ENCODE peak calls at places on chromosomes 2 and 18, in four cellular contexts. One of them, this sample, is unnamed. For H3K4me1, the result is how much of the 10 kb centered on the place peaks cover.

GRCh38 chr2:149543845-149544244 is 43.7 kb downstream of the MMADHC start:
- DNase-seq in psoas muscle: no peak
- DNase-seq in pancreas: no peak
- DNase-seq in right cardiac atrium: no peak
- DNase-seq in this sample: no peak

GRCh38 chr18:23502516-23503037 is 734 bp upstream of the RMC1 start:
- DNase-seq in psoas muscle: no peak
- DNase-seq in pancreas: no peak
- DNase-seq in right cardiac atrium: no peak
- DNase-seq in this sample: no peak

GRCh38 chr2:200347301-200347700 is 40.8 kb downstream of the SPATS2L start:
- DNase-seq in psoas muscle: no peak
- DNase-seq in pancreas: no peak
- DNase-seq in right cardiac atrium: no peak
- DNase-seq in this sample: no peak

GRCh38 chr18:13134551-13135401 is 83.8 kb upstream of the LDLRAD4 start:
- DNase-seq in psoas muscle: no peak
- DNase-seq in pancreas: no peak
- DNase-seq in right cardiac atrium: peak
- DNase-seq in this sample: no peak

GRCh38 chr2:20614201-20615045 is 36.5 kb downstream of the HS1BP3 start:
- DNase-seq in psoas muscle: peak
- DNase-seq in pancreas: peak
- DNase-seq in right cardiac atrium: peak
- DNase-seq in this sample: no peak

GRCh38 chr18:6414118-6414722 is 491 bp downstream of the L3MBTL4 start:
- DNase-seq in psoas muscle: peak
- DNase-seq in pancreas: peak
- DNase-seq in right cardiac atrium: peak
- DNase-seq in this sample: peak

GRCh38 chr2:168037772-168038171 is 209.6 kb downstream of the STK39 start:
- DNase-seq in psoas muscle: no peak
- DNase-seq in pancreas: no peak
- DNase-seq in right cardiac atrium: no peak
- DNase-seq in this sample: no peak

GRCh38 chr18:24103622-24104021 is 35.2 kb upstream of the CABYR start:
- DNase-seq in psoas muscle: no peak
- DNase-seq in pancreas: no peak
- DNase-seq in right cardiac atrium: no peak
- DNase-seq in this sample: no peak

GRCh38 chr2:27369471-27370025 is 590 bp downstream of the EIF2B4 start:
- DNase-seq in psoas muscle: no peak
- DNase-seq in pancreas: no peak
- DNase-seq in right cardiac atrium: no peak
- DNase-seq in this sample: no peak

DNA sequence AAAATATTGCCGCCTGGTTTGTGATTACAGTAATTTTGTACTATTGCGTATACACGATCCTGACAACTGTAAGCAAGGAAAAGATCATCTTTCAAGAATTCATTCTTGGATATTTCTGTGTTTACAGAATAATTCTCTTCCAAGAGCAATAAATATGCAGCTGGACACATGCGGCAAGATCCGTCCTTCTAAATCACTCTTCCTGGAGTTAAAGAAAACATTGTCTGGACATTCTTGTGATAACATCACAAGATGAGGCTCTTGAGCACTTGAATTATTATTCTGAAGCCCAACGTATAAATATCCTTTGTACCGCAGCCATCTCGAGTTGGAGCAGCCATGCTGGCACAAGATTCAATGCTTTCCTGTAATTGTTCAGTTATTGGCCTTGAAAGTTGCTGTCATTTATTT is 9.9 kb downstream of the FHL2 start:
- DNase-seq in psoas muscle: no peak
- DNase-seq in pancreas: no peak
- DNase-seq in right cardiac atrium: no peak
- DNase-seq in this sample: no peak
- H3K4me1 ChIP-seq in psoas muscle: half or more
- H3K4me1 ChIP-seq in pancreas: under half
- H3K4me1 ChIP-seq in right cardiac atrium: under half
- H3K4me1 ChIP-seq in this sample: half or more

GRCh38 chr18:21303913-21304312 is 61.9 kb downstream of the GREB1L start:
- DNase-seq in psoas muscle: no peak
- DNase-seq in pancreas: no peak
- DNase-seq in right cardiac atrium: no peak
- DNase-seq in this sample: no peak

GRCh38 chr18:21306368-21306767 is 64.3 kb downstream of the GREB1L start:
- DNase-seq in psoas muscle: no peak
- DNase-seq in pancreas: no peak
- DNase-seq in right cardiac atrium: no peak
- DNase-seq in this sample: no peak

GRCh38 chr18:21305621-21306020 is 63.6 kb downstream of the GREB1L start:
- DNase-seq in psoas muscle: no peak
- DNase-seq in pancreas: no peak
- DNase-seq in right cardiac atrium: no peak
- DNase-seq in this sample: no peak

GRCh38 chr18:21309248-21309647 is 67.2 kb downstream of the GREB1L start:
- DNase-seq in psoas muscle: no peak
- DNase-seq in pancreas: no peak
- DNase-seq in right cardiac atrium: no peak
- DNase-seq in this sample: no peak

DNA sequence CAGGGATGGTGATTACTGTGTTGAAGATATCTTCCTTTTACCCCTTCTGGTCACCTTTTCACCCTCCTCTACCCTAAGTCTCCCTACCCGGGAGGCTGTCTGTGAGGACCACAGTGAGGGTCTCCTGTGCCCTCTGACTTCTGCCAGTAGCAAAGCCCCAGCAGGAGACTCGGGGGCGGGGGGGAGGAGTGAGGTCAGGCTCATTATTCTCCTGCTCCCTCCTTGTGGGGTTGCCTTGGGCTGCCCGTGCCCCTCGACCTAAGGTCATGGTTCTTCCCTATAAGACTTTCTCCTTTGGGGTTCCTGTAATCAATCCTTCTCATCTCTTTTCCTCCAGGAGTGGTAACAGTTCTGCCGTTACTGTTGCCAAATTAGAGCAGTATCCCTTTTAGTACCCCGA is 65.5 kb downstream of the GREB1L start:
- DNase-seq in psoas muscle: no peak
- DNase-seq in pancreas: no peak
- DNase-seq in right cardiac atrium: no peak
- DNase-seq in this sample: no peak
- H3K4me1 ChIP-seq in psoas muscle: under half
- H3K4me1 ChIP-seq in pancreas: under half
- H3K4me1 ChIP-seq in right cardiac atrium: under half
- H3K4me1 ChIP-seq in this sample: under half

GRCh38 chr18:62368100-62368499 is 43.0 kb downstream of the TNFRSF11A start:
- DNase-seq in psoas muscle: no peak
- DNase-seq in pancreas: no peak
- DNase-seq in right cardiac atrium: no peak
- DNase-seq in this sample: no peak

GRCh38 chr18:62365420-62365819 is 40.3 kb downstream of the TNFRSF11A start:
- DNase-seq in psoas muscle: no peak
- DNase-seq in pancreas: no peak
- DNase-seq in right cardiac atrium: no peak
- DNase-seq in this sample: no peak

GRCh38 chr18:62369129-62369644 is 44.1 kb downstream of the TNFRSF11A start:
- DNase-seq in psoas muscle: no peak
- DNase-seq in pancreas: no peak
- DNase-seq in right cardiac atrium: no peak
- DNase-seq in this sample: no peak

GRCh38 chr18:62364558-62364957 is 39.4 kb downstream of the TNFRSF11A start:
- DNase-seq in psoas muscle: no peak
- DNase-seq in pancreas: no peak
- DNase-seq in right cardiac atrium: no peak
- DNase-seq in this sample: no peak

DNA sequence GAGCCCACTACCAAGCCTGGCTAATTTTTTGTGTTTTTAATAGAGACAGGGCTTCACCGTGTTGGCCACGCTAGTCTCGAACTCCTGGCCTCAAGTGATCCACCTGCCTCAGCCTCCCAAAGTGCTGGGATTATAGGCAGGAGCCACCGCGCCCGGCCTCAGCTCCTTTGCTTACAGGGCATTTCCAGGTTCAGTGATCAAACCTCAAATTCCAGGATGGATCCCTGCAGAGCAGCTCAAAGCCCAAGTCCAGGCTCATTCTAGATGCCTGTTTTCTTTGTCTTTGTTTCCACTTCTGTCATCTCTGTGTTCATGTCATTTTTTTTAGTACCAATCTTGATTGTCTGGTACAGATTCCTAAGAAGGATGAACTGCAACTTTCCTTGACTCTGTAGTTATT is 41.9 kb downstream of the TNFRSF11A start:
- DNase-seq in psoas muscle: no peak
- DNase-seq in pancreas: no peak
- DNase-seq in right cardiac atrium: no peak
- DNase-seq in this sample: no peak
- H3K4me1 ChIP-seq in psoas muscle: under half
- H3K4me1 ChIP-seq in pancreas: under half
- H3K4me1 ChIP-seq in right cardiac atrium: under half
- H3K4me1 ChIP-seq in this sample: under half

DNA sequence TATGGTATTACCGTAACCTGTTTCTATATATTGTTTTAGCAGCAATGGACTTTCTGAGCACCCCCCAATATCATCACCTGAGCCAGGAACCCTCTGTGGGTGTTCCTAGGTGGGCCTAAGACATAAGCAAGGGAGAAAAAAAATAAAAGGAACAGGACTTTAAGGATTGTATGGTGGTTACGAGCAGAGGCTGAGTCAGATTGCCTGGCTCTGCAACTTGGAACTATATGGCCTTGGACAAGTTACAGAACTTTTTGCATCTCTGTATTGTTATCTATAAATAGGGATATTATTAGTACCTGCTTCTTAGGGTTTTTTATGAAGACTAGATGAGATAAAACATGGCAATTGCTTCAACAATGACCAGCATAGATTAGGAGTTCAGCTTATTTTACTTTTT is 34.9 kb downstream of the MFSD6 start:
- DNase-seq in psoas muscle: no peak
- DNase-seq in pancreas: no peak
- DNase-seq in right cardiac atrium: no peak
- DNase-seq in this sample: no peak
- H3K4me1 ChIP-seq in psoas muscle: under half
- H3K4me1 ChIP-seq in pancreas: under half
- H3K4me1 ChIP-seq in right cardiac atrium: under half
- H3K4me1 ChIP-seq in this sample: under half

GRCh38 chr2:47128705-47129104 is 26.4 kb downstream of the STPG4 start:
- DNase-seq in psoas muscle: no peak
- DNase-seq in pancreas: no peak
- DNase-seq in right cardiac atrium: no peak
- DNase-seq in this sample: no peak

GRCh38 chr2:47129191-47129711 is 25.9 kb downstream of the STPG4 start:
- DNase-seq in psoas muscle: no peak
- DNase-seq in pancreas: no peak
- DNase-seq in right cardiac atrium: peak
- DNase-seq in this sample: no peak

GRCh38 chr2:47133046-47133445 is 22.1 kb downstream of the STPG4 start:
- DNase-seq in psoas muscle: no peak
- DNase-seq in pancreas: no peak
- DNase-seq in right cardiac atrium: no peak
- DNase-seq in this sample: no peak

GRCh38 chr2:47134386-47135090 is 20.6 kb downstream of the STPG4 start:
- DNase-seq in psoas muscle: no peak
- DNase-seq in pancreas: no peak
- DNase-seq in right cardiac atrium: no peak
- DNase-seq in this sample: no peak
- H3K4me1 ChIP-seq in psoas muscle: under half
- H3K4me1 ChIP-seq in pancreas: under half
- H3K4me1 ChIP-seq in right cardiac atrium: under half
- H3K4me1 ChIP-seq in this sample: under half

GRCh38 chr2:113181491-113182051 is 7.8 kb downstream of the PSD4 start:
- DNase-seq in psoas muscle: no peak
- DNase-seq in pancreas: no peak
- DNase-seq in right cardiac atrium: no peak
- DNase-seq in this sample: no peak
- H3K4me1 ChIP-seq in psoas muscle: under half
- H3K4me1 ChIP-seq in pancreas: under half
- H3K4me1 ChIP-seq in right cardiac atrium: under half
- H3K4me1 ChIP-seq in this sample: under half